ENCODE peak calls at places on chromosome 13, in seven cellular contexts. M is activated naive CD4-positive, alpha-beta T cell; F is endothelial cell; Q is activated naive CD8-positive, alpha-beta T cell treated with anti-CD3 and anti-CD28 coated beads for 36 hours; P is Ammon's horn; R is lower leg skin; X is Calu3. A is an unnamed sample.

GRCh38 chr13:23506821-23507210 is 63.4 kb upstream of the TNFRSF19 start:
- DNase-seq in Q (no peak), M (no peak), R (no peak), P (no peak), F (no peak), X (no peak), A (peak; percentile 84)

GRCh38 chr13:40588101-40588500 is 78.3 kb downstream of the FOXO1 start:
- DNase-seq in P (no peak), R (no peak), F (no peak), Q (no peak), M (no peak), X (no peak), A (no peak)

GRCh38 chr13:35283856-35284255 is 192.6 kb downstream of the MAB21L1 start:
- DNase-seq in Q (no peak), R (no peak), X (peak; percentile 1), P (no peak), M (no peak), F (no peak), A (no peak)

GRCh38 chr13:47594833-47595232 is 406.2 kb downstream of the SUCLA2 start:
- DNase-seq in X (peak; percentile 22), R (no peak), M (no peak), P (no peak), F (no peak), Q (no peak), A (peak; percentile 2)

GRCh38 chr13:91601273-91601672 is 202.9 kb downstream of the GPC5 start:
- DNase-seq in F (no peak), R (no peak), M (no peak), Q (no peak), P (no peak), X (no peak), A (no peak)

GRCh38 chr13:40527914-40528313 is 138.5 kb downstream of the FOXO1 start:
- DNase-seq in M (no peak), R (no peak), F (no peak), X (no peak), Q (no peak), P (no peak), A (no peak)

GRCh38 chr13:47976325-47976724 is 24.7 kb downstream of the SUCLA2 start:
- DNase-seq in X (no peak), M (no peak), R (no peak), F (no peak), Q (no peak), P (no peak), A (no peak)

GRCh38 chr13:65907656-65908441 is 1322.3 kb downstream of the PCDH9 start:
- DNase-seq in Q (no peak), F (no peak), R (no peak), M (no peak), P (no peak), X (no peak), A (no peak)

GRCh38 chr13:42333613-42334328 is 61.8 kb downstream of the AKAP11 start:
- DNase-seq in M (no peak), P (peak; percentile 18), F (peak; percentile 7), Q (no peak), R (no peak), X (peak; percentile 12), A (peak; percentile 1)

GRCh38 chr13:23724196-23724970 is 154.2 kb downstream of the TNFRSF19 start:
- DNase-seq in R (no peak), P (no peak), M (no peak), F (no peak), Q (no peak), X (no peak), A (no peak)

GRCh38 chr13:36090592-36090991 is 40.6 kb downstream of the DCLK1 start:
- DNase-seq in X (no peak), M (no peak), Q (no peak), R (no peak), P (no peak), F (no peak), A (no peak)

GRCh38 chr13:40401911-40402776 is 264.3 kb downstream of the FOXO1 start:
- DNase-seq in X (peak; percentile 81), M (no peak), R (peak; percentile 99), Q (peak; percentile 69), P (peak; percentile 91), F (no peak), A (peak; percentile 78)

GRCh38 chr13:55000043-55000442 is 1971.4 kb downstream of the OLFM4 start:
- DNase-seq in F (no peak), X (no peak), R (no peak), Q (no peak), P (no peak), M (no peak), A (no peak)

GRCh38 chr13:22357132-22357531 is 686.3 kb downstream of the FGF9 start:
- DNase-seq in M (no peak), R (no peak), Q (no peak), X (no peak), P (peak; percentile 2), F (no peak), A (no peak)

GRCh38 chr13:95185851-95186250 is 115.4 kb downstream of the ABCC4 start:
- DNase-seq in Q (peak; percentile 19), R (no peak), M (peak; percentile 5), F (no peak), P (peak; percentile 64), X (no peak), A (no peak)

GRCh38 chr13:79905018-79905417 is 424.1 kb downstream of the NDFIP2 start:
- DNase-seq in M (no peak), Q (no peak), X (no peak), P (no peak), R (no peak), F (no peak), A (no peak)

GRCh38 chr13:31951215-31951678 is 80.3 kb upstream of the FRY start:
- DNase-seq in R (no peak), F (no peak), Q (no peak), M (no peak), P (peak; percentile 18), X (peak; percentile 35), A (no peak)

A was measured in ACHN.